ENCODE peak calls at places on chromosomes 11 and 22, in seven cellular contexts. D is mammary epithelial cell, Y is fibroblast of mammary gland, I is brain microvascular endothelial cell, P is GM12865, G is astrocyte of the cerebellum, J is ovary. W is an unnamed sample.

GRCh38 chr11:70930215-70930614 is 322.2 kb downstream of the SHANK2 start:
- DNase-seq in G (no peak), D (no peak), P (no peak), I (no peak), Y (no peak), J (no peak), W (no peak)

GRCh38 chr11:74877132-74877531 is 71.8 kb downstream of the XRRA1 start:
- DNase-seq in I (peak), D (no peak), Y (peak), J (no peak), P (peak), G (no peak), W (peak)

GRCh38 chr11:10304495-10305261 is at the start of gene ADM:
- DNase-seq in D (peak), I (peak), G (peak), Y (peak), P (peak), J (peak), W (peak)

GRCh38 chr11:40032331-40032730 is 1427.1 kb downstream of the LRRC4C start:
- DNase-seq in P (no peak), I (no peak), G (no peak), J (no peak), D (no peak), Y (no peak), W (no peak)

GRCh38 chr11:2748061-2748813 is 48.4 kb upstream of the KCNQ1OT1 start:
- DNase-seq in D (no peak), G (no peak), I (no peak), J (peak), P (no peak), Y (no peak), W (no peak)

GRCh38 chr11:129836979-129837378 is 21.3 kb downstream of the TMEM45B start:
- DNase-seq in G (no peak), Y (no peak), J (no peak), I (no peak), D (no peak), P (no peak), W (no peak)

GRCh38 chr11:119909077-119909476 is 180.1 kb upstream of the NECTIN1 start:
- DNase-seq in J (no peak), P (no peak), I (no peak), Y (no peak), D (no peak), G (no peak), W (no peak)

GRCh38 chr11:1179641-1180040 is 21.9 kb downstream of the MUC5AC start:
- DNase-seq in I (no peak), G (no peak), Y (no peak), P (no peak), J (no peak), D (no peak), W (no peak)

GRCh38 chr11:102347526-102348331 is 715 bp downstream of the BIRC2 start:
- DNase-seq in P (peak), J (no peak), G (no peak), I (peak), D (peak), Y (peak), W (peak)

GRCh38 chr11:13963169-13963948 is 836 bp downstream of the SPON1 start:
- DNase-seq in I (no peak), Y (no peak), D (no peak), G (no peak), P (no peak), J (peak), W (no peak)

GRCh38 chr11:128892866-128893565 is 1.9 kb downstream of the KCNJ5 start:
- DNase-seq in Y (no peak), D (peak), P (no peak), G (no peak), J (no peak), I (no peak), W (no peak)

GRCh38 chr11:60978546-60979380 is 7.3 kb downstream of the CD6 start:
- DNase-seq in Y (no peak), D (peak), J (no peak), P (peak), G (no peak), I (no peak), W (no peak)

GRCh38 chr11:7548659-7549283 is 35.0 kb downstream of the PPFIBP2 start:
- DNase-seq in D (no peak), J (no peak), P (peak), G (no peak), I (no peak), Y (no peak), W (no peak)

GRCh38 chr11:8234425-8234821 is 29.3 kb downstream of the LMO1 start:
- DNase-seq in P (no peak), J (no peak), G (no peak), I (no peak), D (no peak), Y (no peak), W (no peak)

GRCh38 chr11:79182794-79183193 is 258.0 kb downstream of the TENM4 start:
- DNase-seq in Y (peak), J (no peak), G (peak), D (peak), I (peak), P (no peak), W (peak)

GRCh38 chr22:31800065-31800464 is 46.2 kb downstream of the DEPDC5 start:
- DNase-seq in D (peak), J (no peak), I (no peak), P (no peak), G (no peak), Y (peak), W (peak)

GRCh38 chr11:113774174-113774503 is 647 bp upstream of the ZW10 start:
- DNase-seq in I (no peak), D (no peak), J (no peak), Y (no peak), P (no peak), G (no peak), W (no peak)

GRCh38 chr11:29449280-29450074 is 567.4 kb downstream of the KCNA4 start:
- DNase-seq in P (no peak), I (no peak), J (no peak), Y (no peak), D (no peak), G (no peak), W (no peak)

GRCh38 chr11:76670475-76671235 is at the start of gene LRRC32:
- DNase-seq in I (no peak), D (no peak), J (peak), G (no peak), P (peak), Y (no peak), W (no peak)

GRCh38 chr11:65183201-65183891 is 1.6 kb downstream of the CAPN1 start:
- DNase-seq in P (no peak), D (peak), J (no peak), Y (no peak), I (no peak), G (no peak), W (no peak)

GRCh38 chr22:47633111-47633510 is 870.7 kb downstream of the TBC1D22A start:
- DNase-seq in D (no peak), I (no peak), J (peak), Y (no peak), G (no peak), P (no peak), W (no peak)

GRCh38 chr11:62128835-62129234 is 5.0 kb downstream of the INCENP start:
- DNase-seq in I (no peak), J (no peak), Y (no peak), D (no peak), G (no peak), P (no peak), W (no peak)

GRCh38 chr11:126926376-126926791 is 74.2 kb downstream of the KIRREL3 start:
- DNase-seq in Y (no peak), P (no peak), D (no peak), I (no peak), J (no peak), G (peak), W (no peak)

GRCh38 chr11:69455969-69456368 is 25.5 kb upstream of the LINC01488 start:
- DNase-seq in I (no peak), D (no peak), G (no peak), Y (no peak), J (no peak), P (no peak), W (no peak)

GRCh38 chr11:78646564-78647185 is 72.0 kb upstream of the NARS2 start:
- DNase-seq in D (peak), P (peak), Y (peak), J (no peak), G (peak), I (peak), W (peak)

GRCh38 chr11:32439488-32440210 is 4.3 kb upstream of the WT1 start:
- DNase-seq in J (peak), P (no peak), I (no peak), Y (no peak), G (no peak), D (no peak), W (no peak)

GRCh38 chr11:91435694-91436375 is 788.8 kb upstream of the FAT3 start:
- DNase-seq in I (no peak), P (no peak), Y (no peak), G (no peak), J (no peak), D (no peak), W (no peak)

GRCh38 chr11:73359930-73360742 is 16.1 kb upstream of the RELT start:
- DNase-seq in Y (peak), J (no peak), D (no peak), I (peak), G (peak), P (no peak), W (peak)

GRCh38 chr22:18067121-18067520 is 10.7 kb upstream of the PEX26 start:
- DNase-seq in J (peak), D (no peak), P (no peak), I (no peak), G (no peak), Y (no peak), W (no peak)
- H3K4me3 ChIP-seq in J (no peak), D (no peak), P (no peak), I (no peak), G (no peak), Y (no peak), W (no peak)

DNA sequence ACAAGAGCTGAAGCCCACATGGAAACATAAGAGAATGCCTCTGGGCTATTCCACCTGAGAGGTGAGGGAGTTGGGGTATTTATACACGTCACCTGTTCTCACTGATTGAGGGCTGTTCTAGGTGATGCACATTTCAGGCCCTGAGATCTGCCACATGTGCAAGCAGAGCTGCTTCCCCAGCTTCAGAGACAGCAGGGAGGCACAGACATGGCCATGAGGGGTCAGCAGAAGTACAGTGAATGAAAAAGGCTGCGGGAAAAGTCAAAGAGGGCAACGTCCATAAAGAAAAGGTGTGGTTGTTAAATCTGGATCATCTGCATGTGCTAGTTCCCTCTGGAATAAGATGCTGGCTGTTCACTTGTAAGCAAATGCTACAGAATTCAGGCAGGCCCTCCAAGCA is 75.4 kb downstream of the GAB4 start:
- DNase-seq in I (no peak), Y (no peak), D (peak), P (no peak), J (no peak), G (no peak), W (peak)
- TF ChIP-seq CTCF in I (no peak), Y (peak), D (peak), P (peak), J (no peak), G (no peak), W (no peak)

DNA sequence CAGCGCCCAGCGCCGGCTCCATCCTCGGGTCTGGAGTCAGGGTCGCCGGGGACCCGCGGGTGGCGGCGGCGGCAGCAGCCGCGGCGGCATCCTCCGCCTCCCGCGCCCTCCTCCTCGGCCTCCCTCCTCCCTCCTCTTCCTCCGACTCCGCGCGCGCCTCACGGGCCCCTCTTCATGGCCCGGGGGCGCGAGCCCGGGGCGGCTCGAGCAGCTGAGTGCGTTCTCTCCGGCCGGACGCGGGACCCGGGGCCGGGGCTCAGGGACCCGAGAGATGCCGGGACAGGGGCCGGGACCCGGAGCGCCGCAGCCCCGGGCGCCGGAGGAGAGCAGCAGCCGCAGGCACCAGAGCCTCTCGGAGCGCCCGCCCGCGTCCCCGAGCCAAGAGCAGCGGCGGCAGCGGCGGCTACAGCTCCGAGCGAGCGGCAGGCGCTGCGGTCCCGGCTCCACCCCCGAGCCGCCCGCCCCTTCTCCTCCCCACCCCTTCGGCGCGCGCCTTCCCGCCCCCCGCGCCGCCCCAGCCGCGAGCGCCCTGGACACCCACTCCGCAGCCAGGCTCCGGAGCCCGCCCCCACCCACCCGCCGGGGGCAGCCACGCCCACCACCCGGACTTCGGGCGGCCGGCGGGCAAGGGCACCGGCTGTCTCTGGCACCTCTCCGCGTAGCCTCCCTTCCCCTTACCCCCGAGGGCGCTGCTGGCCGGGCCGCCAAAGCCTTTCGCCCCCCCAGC is at the start of gene CHST1:
- DNase-seq in G (no peak), D (peak), I (no peak), P (no peak), J (peak), Y (no peak), W (peak)
- H3K4me3 ChIP-seq in G (peak), D (peak), I (peak), P (no peak), J (peak), Y (peak), W (peak)

GRCh38 chr11:117663389-117663788 is 133.6 kb downstream of the DSCAML1 start:
- DNase-seq in Y (no peak), G (no peak), D (no peak), P (no peak), J (no peak), I (no peak), W (no peak)
- TF ChIP-seq CTCF in Y (no peak), G (no peak), D (no peak), P (no peak), J (no peak), I (no peak), W (no peak)

GRCh38 chr22:29308148-29308790 is 1.8 kb downstream of the GAS2L1 start:
- DNase-seq in I (no peak), D (peak), Y (no peak), J (no peak), G (no peak), P (no peak), W (no peak)
- H3K4me3 ChIP-seq in I (peak), D (peak), Y (peak), J (peak), G (peak), P (no peak), W (peak)